ENCODE peak calls at places on chromosomes 3 and 15, in five cellular contexts. One of them, this sample, is unnamed.

GRCh38 chr15:44193651-44194396 is 1.2 kb downstream of the FRMD5 start:
- DNase-seq in esophagus squamous epithelium: no peak
- DNase-seq in fibroblast of the aortic adventitia: peak
- DNase-seq in spleen: no peak
- DNase-seq in A549: no peak
- DNase-seq in this sample: no peak

GRCh38 chr3:47646362-47646761 is 67.7 kb upstream of the CSPG5 start:
- DNase-seq in esophagus squamous epithelium: no peak
- DNase-seq in fibroblast of the aortic adventitia: peak
- DNase-seq in spleen: no peak
- DNase-seq in A549: no peak
- DNase-seq in this sample: no peak

GRCh38 chr15:72135719-72136118 is 17.5 kb downstream of the SENP8 start:
- DNase-seq in esophagus squamous epithelium: no peak
- DNase-seq in fibroblast of the aortic adventitia: no peak
- DNase-seq in spleen: no peak
- DNase-seq in A549: no peak
- DNase-seq in this sample: no peak

GRCh38 chr3:114370537-114371174 is 76.8 kb downstream of the TIGIT start:
- DNase-seq in esophagus squamous epithelium: no peak
- DNase-seq in fibroblast of the aortic adventitia: no peak
- DNase-seq in spleen: no peak
- DNase-seq in A549: no peak
- DNase-seq in this sample: no peak

GRCh38 chr3:194050782-194051320 is 85.1 kb upstream of the HES1 start:
- DNase-seq in esophagus squamous epithelium: no peak
- DNase-seq in fibroblast of the aortic adventitia: no peak
- DNase-seq in spleen: no peak
- DNase-seq in A549: no peak
- DNase-seq in this sample: no peak

GRCh38 chr3:105865016-105865623 is 3.7 kb downstream of the CBLB start:
- DNase-seq in esophagus squamous epithelium: no peak
- DNase-seq in fibroblast of the aortic adventitia: peak
- DNase-seq in spleen: no peak
- DNase-seq in A549: no peak
- DNase-seq in this sample: no peak

GRCh38 chr3:24680214-24680967 is 185.7 kb upstream of the THRB start:
- DNase-seq in esophagus squamous epithelium: no peak
- DNase-seq in fibroblast of the aortic adventitia: peak
- DNase-seq in spleen: peak
- DNase-seq in A549: peak
- DNase-seq in this sample: peak

GRCh38 chr15:66630801-66631351 is 65.1 kb upstream of the LCTL start:
- DNase-seq in esophagus squamous epithelium: no peak
- DNase-seq in fibroblast of the aortic adventitia: no peak
- DNase-seq in spleen: no peak
- DNase-seq in A549: no peak
- DNase-seq in this sample: no peak

GRCh38 chr3:152328841-152329240 is 60.1 kb downstream of the MBNL1 start:
- DNase-seq in esophagus squamous epithelium: no peak
- DNase-seq in fibroblast of the aortic adventitia: peak
- DNase-seq in spleen: no peak
- DNase-seq in A549: peak
- DNase-seq in this sample: no peak

GRCh38 chr3:128307781-128308469 is 154.6 kb downstream of the EEFSEC start:
- DNase-seq in esophagus squamous epithelium: no peak
- DNase-seq in fibroblast of the aortic adventitia: no peak
- DNase-seq in spleen: no peak
- DNase-seq in A549: no peak
- DNase-seq in this sample: no peak

GRCh38 chr3:18390024-18390660 is 35.0 kb downstream of the SATB1 start:
- DNase-seq in esophagus squamous epithelium: no peak
- DNase-seq in fibroblast of the aortic adventitia: no peak
- DNase-seq in spleen: no peak
- DNase-seq in A549: no peak
- DNase-seq in this sample: no peak

GRCh38 chr3:27657404-27657803 is 64.7 kb downstream of the EOMES start:
- DNase-seq in esophagus squamous epithelium: no peak
- DNase-seq in fibroblast of the aortic adventitia: peak
- DNase-seq in spleen: no peak
- DNase-seq in A549: no peak
- DNase-seq in this sample: no peak

GRCh38 chr3:155739154-155739553 is 5.7 kb downstream of the PLCH1 start:
- DNase-seq in esophagus squamous epithelium: no peak
- DNase-seq in fibroblast of the aortic adventitia: no peak
- DNase-seq in spleen: no peak
- DNase-seq in A549: peak
- DNase-seq in this sample: no peak

GRCh38 chr3:191627064-191627463 is 166.1 kb downstream of the PYDC2 start:
- DNase-seq in esophagus squamous epithelium: no peak
- DNase-seq in fibroblast of the aortic adventitia: no peak
- DNase-seq in spleen: no peak
- DNase-seq in A549: no peak
- DNase-seq in this sample: no peak

GRCh38 chr3:134456121-134456520 is 29.7 kb downstream of the ANAPC13 start:
- DNase-seq in esophagus squamous epithelium: no peak
- DNase-seq in fibroblast of the aortic adventitia: no peak
- DNase-seq in spleen: no peak
- DNase-seq in A549: no peak
- DNase-seq in this sample: no peak

GRCh38 chr3:31382856-31383255 is 149.9 kb upstream of the STT3B start:
- DNase-seq in esophagus squamous epithelium: no peak
- DNase-seq in fibroblast of the aortic adventitia: no peak
- DNase-seq in spleen: no peak
- DNase-seq in A549: no peak
- DNase-seq in this sample: no peak

GRCh38 chr3:133169669-133170068 is 131.5 kb downstream of the TMEM108 start:
- DNase-seq in esophagus squamous epithelium: no peak
- DNase-seq in fibroblast of the aortic adventitia: no peak
- DNase-seq in spleen: no peak
- DNase-seq in A549: no peak
- DNase-seq in this sample: no peak

GRCh38 chr3:33392703-33393125 is 47.5 kb downstream of the UBP1 start:
- DNase-seq in esophagus squamous epithelium: no peak
- DNase-seq in fibroblast of the aortic adventitia: peak
- DNase-seq in spleen: no peak
- DNase-seq in A549: peak
- DNase-seq in this sample: no peak

GRCh38 chr3:64674591-64675076 is 13.2 kb downstream of the ADAMTS9 start:
- DNase-seq in esophagus squamous epithelium: no peak
- DNase-seq in fibroblast of the aortic adventitia: no peak
- DNase-seq in spleen: no peak
- DNase-seq in A549: no peak
- DNase-seq in this sample: no peak

GRCh38 chr3:196016485-196016884 is 65.4 kb downstream of the TFRC start:
- DNase-seq in esophagus squamous epithelium: no peak
- DNase-seq in fibroblast of the aortic adventitia: peak
- DNase-seq in spleen: no peak
- DNase-seq in A549: no peak
- DNase-seq in this sample: no peak

GRCh38 chr3:141379250-141379872 is 11.1 kb downstream of the ZBTB38 start:
- DNase-seq in esophagus squamous epithelium: no peak
- DNase-seq in fibroblast of the aortic adventitia: no peak
- DNase-seq in spleen: no peak
- DNase-seq in A549: no peak
- DNase-seq in this sample: no peak

GRCh38 chr3:12148183-12148940 is 10.3 kb downstream of the TIMP4 start:
- DNase-seq in esophagus squamous epithelium: no peak
- DNase-seq in fibroblast of the aortic adventitia: peak
- DNase-seq in spleen: no peak
- DNase-seq in A549: no peak
- DNase-seq in this sample: no peak

GRCh38 chr3:24521306-24522154 is 26.9 kb upstream of the THRB start:
- DNase-seq in esophagus squamous epithelium: no peak
- DNase-seq in fibroblast of the aortic adventitia: peak
- DNase-seq in spleen: peak
- DNase-seq in A549: peak
- DNase-seq in this sample: no peak

GRCh38 chr3:37863949-37864822 is 2.5 kb downstream of the CTDSPL start:
- DNase-seq in esophagus squamous epithelium: no peak
- DNase-seq in fibroblast of the aortic adventitia: no peak
- DNase-seq in spleen: peak
- DNase-seq in A549: peak
- DNase-seq in this sample: no peak

GRCh38 chr15:41042851-41043250 is 73.2 kb downstream of the INO80 start:
- DNase-seq in esophagus squamous epithelium: no peak
- DNase-seq in fibroblast of the aortic adventitia: no peak
- DNase-seq in spleen: no peak
- DNase-seq in A549: no peak
- DNase-seq in this sample: no peak

GRCh38 chr3:8648873-8649741 is 4.5 kb upstream of the SSUH2 start:
- DNase-seq in esophagus squamous epithelium: no peak
- DNase-seq in fibroblast of the aortic adventitia: no peak
- DNase-seq in spleen: peak
- DNase-seq in A549: no peak
- DNase-seq in this sample: no peak

GRCh38 chr3:72039677-72040076 is 254.7 kb upstream of the PROK2 start:
- DNase-seq in esophagus squamous epithelium: no peak
- DNase-seq in fibroblast of the aortic adventitia: no peak
- DNase-seq in spleen: no peak
- DNase-seq in A549: no peak
- DNase-seq in this sample: no peak

GRCh38 chr15:68258684-68259083 is 18.9 kb upstream of the FEM1B start:
- DNase-seq in esophagus squamous epithelium: no peak
- DNase-seq in fibroblast of the aortic adventitia: no peak
- DNase-seq in spleen: no peak
- DNase-seq in A549: no peak
- DNase-seq in this sample: no peak

GRCh38 chr3:138474163-138474562 is 39.7 kb downstream of the ESYT3 start:
- DNase-seq in esophagus squamous epithelium: no peak
- DNase-seq in fibroblast of the aortic adventitia: no peak
- DNase-seq in spleen: no peak
- DNase-seq in A549: no peak
- DNase-seq in this sample: no peak

GRCh38 chr3:165195226-165195625 is 958 bp downstream of the SLITRK3 start:
- DNase-seq in esophagus squamous epithelium: no peak
- DNase-seq in fibroblast of the aortic adventitia: no peak
- DNase-seq in spleen: no peak
- DNase-seq in A549: no peak
- DNase-seq in this sample: no peak

GRCh38 chr15:69609176-69609575 is 156.6 kb downstream of the RPLP1 start:
- DNase-seq in esophagus squamous epithelium: no peak
- DNase-seq in fibroblast of the aortic adventitia: peak
- DNase-seq in spleen: no peak
- DNase-seq in A549: peak
- DNase-seq in this sample: no peak

GRCh38 chr3:58141766-58142345 is 68.9 kb downstream of the DNASE1L3 start:
- DNase-seq in esophagus squamous epithelium: no peak
- DNase-seq in fibroblast of the aortic adventitia: no peak
- DNase-seq in spleen: no peak
- DNase-seq in A549: no peak
- DNase-seq in this sample: no peak

GRCh38 chr3:116020495-116020894 is 397.2 kb downstream of the GAP43 start:
- DNase-seq in esophagus squamous epithelium: no peak
- DNase-seq in fibroblast of the aortic adventitia: no peak
- DNase-seq in spleen: no peak
- DNase-seq in A549: no peak
- DNase-seq in this sample: no peak

GRCh38 chr3:84965141-84965540 is 6.4 kb downstream of the CADM2 start:
- DNase-seq in esophagus squamous epithelium: no peak
- DNase-seq in fibroblast of the aortic adventitia: no peak
- DNase-seq in spleen: no peak
- DNase-seq in A549: peak
- DNase-seq in this sample: no peak

GRCh38 chr15:86661580-86661979 is 581.9 kb downstream of the AGBL1 start:
- DNase-seq in esophagus squamous epithelium: no peak
- DNase-seq in fibroblast of the aortic adventitia: no peak
- DNase-seq in spleen: no peak
- DNase-seq in A549: no peak
- DNase-seq in this sample: no peak

GRCh38 chr3:50372349-50372748 is 13.0 kb upstream of the TMEM115 start:
- DNase-seq in esophagus squamous epithelium: no peak
- DNase-seq in fibroblast of the aortic adventitia: no peak
- DNase-seq in spleen: no peak
- DNase-seq in A549: no peak
- DNase-seq in this sample: no peak
- TF ChIP-seq CTCF in esophagus squamous epithelium: no peak
- TF ChIP-seq CTCF in fibroblast of the aortic adventitia: no peak
- TF ChIP-seq CTCF in spleen: no peak
- TF ChIP-seq CTCF in A549: no peak
- TF ChIP-seq CTCF in this sample: no peak

DNA sequence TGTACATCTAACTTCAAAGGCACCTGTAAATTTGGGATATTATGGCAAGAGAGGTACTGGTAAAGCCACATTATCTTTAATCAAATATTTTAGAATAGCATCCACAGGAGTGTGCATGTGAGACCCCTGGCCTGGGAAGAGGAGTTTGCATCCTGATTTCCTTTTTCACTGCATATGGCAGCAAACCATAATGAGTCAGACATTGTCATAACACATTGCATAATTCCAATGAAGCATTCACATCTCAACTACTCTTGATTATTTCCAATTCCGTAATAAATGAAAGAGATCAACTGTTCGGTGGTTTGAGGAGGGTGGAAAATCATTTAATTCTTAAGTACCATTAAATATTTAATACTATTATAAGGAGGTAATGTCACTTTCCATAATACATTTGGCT is 215.0 kb downstream of the MECOM start:
- DNase-seq in esophagus squamous epithelium: no peak
- DNase-seq in fibroblast of the aortic adventitia: peak
- DNase-seq in spleen: no peak
- DNase-seq in A549: no peak
- DNase-seq in this sample: no peak
- TF ChIP-seq CTCF in esophagus squamous epithelium: no peak
- TF ChIP-seq CTCF in fibroblast of the aortic adventitia: no peak
- TF ChIP-seq CTCF in spleen: no peak
- TF ChIP-seq CTCF in A549: no peak
- TF ChIP-seq CTCF in this sample: no peak

GRCh38 chr15:89127054-89127702 is 38.9 kb downstream of the ABHD2 start:
- DNase-seq in esophagus squamous epithelium: no peak
- DNase-seq in fibroblast of the aortic adventitia: peak
- DNase-seq in spleen: no peak
- DNase-seq in A549: peak
- DNase-seq in this sample: no peak
- TF ChIP-seq CTCF in esophagus squamous epithelium: no peak
- TF ChIP-seq CTCF in fibroblast of the aortic adventitia: peak
- TF ChIP-seq CTCF in spleen: no peak
- TF ChIP-seq CTCF in A549: no peak
- TF ChIP-seq CTCF in this sample: no peak

DNA sequence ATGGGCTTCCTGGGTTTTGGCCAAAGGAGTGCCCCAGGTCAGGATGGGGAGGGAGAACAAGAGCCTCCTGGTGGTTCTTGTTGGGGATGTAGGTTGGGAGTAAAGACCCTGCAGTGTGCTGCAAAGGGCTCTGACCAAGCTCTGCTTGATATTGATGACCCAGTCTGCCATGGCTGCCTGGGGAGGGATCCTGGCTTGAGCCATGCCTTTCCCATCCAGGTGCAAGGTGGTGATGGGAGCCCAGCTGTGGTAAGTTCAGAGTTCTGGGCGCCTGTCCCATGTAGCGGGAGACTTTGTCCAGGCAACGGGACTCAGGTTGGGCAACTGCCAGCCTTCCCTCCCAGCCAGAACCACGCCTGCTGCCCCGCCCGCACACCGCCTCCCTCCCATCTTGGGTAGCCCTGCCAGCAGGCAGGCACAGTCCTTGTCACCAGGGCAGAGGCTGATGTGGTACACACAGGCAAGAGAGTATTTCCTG is 2.6 kb downstream of the GNAI2 start:
- DNase-seq in esophagus squamous epithelium: no peak
- DNase-seq in fibroblast of the aortic adventitia: peak
- DNase-seq in spleen: peak
- DNase-seq in A549: peak
- DNase-seq in this sample: no peak
- TF ChIP-seq CTCF in esophagus squamous epithelium: no peak
- TF ChIP-seq CTCF in fibroblast of the aortic adventitia: peak
- TF ChIP-seq CTCF in spleen: no peak
- TF ChIP-seq CTCF in A549: no peak
- TF ChIP-seq CTCF in this sample: no peak

This sample was measured in omental fat pad.